ENCODE peak calls at places on chromosomes 5 and 9, in six cellular contexts. A, N, C, F, R and L are unnamed samples.

GRCh38 chr9:129237195-129237611 is 59.1 kb upstream of the IER5L start:
- DNase-seq in A (peak), R (peak), C (peak), F (no peak), N (peak), L (peak)

GRCh38 chr5:111389390-111390082 is 122.8 kb downstream of the STARD4 start:
- DNase-seq in R (peak), A (no peak), F (no peak), C (peak), N (no peak), L (peak)

GRCh38 chr9:20314981-20315380 is 307.3 kb downstream of the MLLT3 start:
- DNase-seq in A (no peak), R (no peak), C (no peak), F (no peak), N (no peak), L (no peak)

GRCh38 chr5:109688647-109688998 is 1.1 kb upstream of the MAN2A1 start:
- DNase-seq in C (no peak), N (no peak), F (no peak), A (peak), R (no peak), L (no peak)

GRCh38 chr5:144915452-144915851 is 744.8 kb downstream of the KCTD16 start:
- DNase-seq in N (no peak), F (no peak), R (no peak), A (no peak), C (no peak), L (no peak)

GRCh38 chr5:169018980-169019379 is 282.0 kb downstream of the SLIT3 start:
- DNase-seq in R (no peak), C (no peak), F (no peak), N (no peak), A (no peak), L (no peak)

GRCh38 chr5:167442922-167443321 is 848.5 kb upstream of the WWC1 start:
- DNase-seq in A (no peak), R (no peak), N (no peak), C (peak), F (no peak), L (no peak)

GRCh38 chr5:949815-950560 is 57.3 kb downstream of the TRIP13 start:
- DNase-seq in N (no peak), C (no peak), R (no peak), A (no peak), F (no peak), L (no peak)

GRCh38 chr5:88058625-88059024 is 210.0 kb downstream of the TMEM161B start:
- DNase-seq in R (no peak), C (no peak), F (no peak), N (no peak), A (no peak), L (no peak)

GRCh38 chr5:52997424-52997823 is 8.3 kb downstream of the ITGA2 start:
- DNase-seq in F (no peak), C (no peak), N (no peak), R (no peak), A (no peak), L (no peak)

GRCh38 chr5:118857700-118858099 is 130.6 kb downstream of the DTWD2 start:
- DNase-seq in R (peak), F (no peak), C (no peak), N (no peak), A (no peak), L (peak)

GRCh38 chr5:32512916-32513315 is 68.4 kb upstream of the ZFR start:
- DNase-seq in A (no peak), C (no peak), N (no peak), F (no peak), R (no peak), L (no peak)

GRCh38 chr5:98341711-98342042 is 431.8 kb upstream of the RGMB start:
- DNase-seq in A (no peak), N (no peak), F (no peak), R (peak), C (no peak), L (peak)

GRCh38 chr5:78221964-78222451 is 72.5 kb downstream of the AP3B1 start:
- DNase-seq in C (no peak), A (no peak), N (peak), F (no peak), R (peak), L (no peak)

GRCh38 chr5:111158105-111158744 is 66.0 kb upstream of the CAMK4 start:
- DNase-seq in R (peak), N (no peak), A (peak), C (no peak), F (peak), L (peak)

GRCh38 chr5:71455427-71456361 is at the start of gene BDP1:
- DNase-seq in C (peak), A (peak), F (peak), R (peak), N (peak), L (peak)

GRCh38 chr9:33233659-33234335 is 6.2 kb upstream of the SPINK4 start:
- DNase-seq in N (no peak), F (peak), C (peak), R (peak), A (no peak), L (peak)

GRCh38 chr9:16449331-16449730 is 421.1 kb downstream of the BNC2 start:
- DNase-seq in N (no peak), C (no peak), R (no peak), F (no peak), A (no peak), L (no peak)

GRCh38 chr5:99702565-99702964 is 773.8 kb upstream of the CHD1 start:
- DNase-seq in R (no peak), A (no peak), N (no peak), F (no peak), C (no peak), L (no peak)

DNA sequence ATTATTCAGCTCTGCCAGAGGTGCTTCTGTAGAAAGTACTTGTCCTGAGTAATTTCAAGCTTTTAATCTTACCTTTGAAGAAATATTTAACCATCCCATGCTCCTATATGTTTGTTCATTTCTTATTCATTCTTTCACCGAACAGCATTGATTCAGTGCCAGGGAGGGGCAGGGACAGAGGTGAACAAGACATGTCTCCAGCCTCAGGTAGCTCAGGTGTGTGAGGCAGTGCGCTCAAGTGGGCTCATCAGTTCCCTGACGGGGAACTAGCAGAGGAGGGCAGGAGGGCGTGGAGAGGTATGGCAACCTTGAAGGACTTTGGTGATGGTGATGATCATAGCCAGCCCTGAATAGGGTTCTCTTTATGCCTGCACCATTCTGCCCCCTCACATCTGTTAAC is 25.9 kb downstream of the ERGIC1 start:
- DNase-seq in C (no peak), A (no peak), R (no peak), N (no peak), F (no peak), L (no peak)
- H3K4me3 ChIP-seq in C (no peak), A (no peak), R (no peak), N (peak), F (peak), L (no peak)

GRCh38 chr9:35808433-35808832 is 3.6 kb downstream of the SPAG8 start:
- DNase-seq in R (no peak), N (no peak), A (no peak), F (no peak), C (no peak), L (no peak)

GRCh38 chr9:35800530-35800929 is 9.1 kb downstream of the NPR2 start:
- DNase-seq in R (no peak), F (no peak), C (no peak), A (no peak), N (no peak), L (no peak)

GRCh38 chr9:35811364-35812024 is 568 bp downstream of the SPAG8 start:
- DNase-seq in F (peak), R (peak), C (no peak), A (no peak), N (no peak), L (peak)

GRCh38 chr9:35801328-35802128 is 10.1 kb downstream of the NPR2 start:
- DNase-seq in C (no peak), R (no peak), A (peak), N (no peak), F (no peak), L (no peak)

DNA sequence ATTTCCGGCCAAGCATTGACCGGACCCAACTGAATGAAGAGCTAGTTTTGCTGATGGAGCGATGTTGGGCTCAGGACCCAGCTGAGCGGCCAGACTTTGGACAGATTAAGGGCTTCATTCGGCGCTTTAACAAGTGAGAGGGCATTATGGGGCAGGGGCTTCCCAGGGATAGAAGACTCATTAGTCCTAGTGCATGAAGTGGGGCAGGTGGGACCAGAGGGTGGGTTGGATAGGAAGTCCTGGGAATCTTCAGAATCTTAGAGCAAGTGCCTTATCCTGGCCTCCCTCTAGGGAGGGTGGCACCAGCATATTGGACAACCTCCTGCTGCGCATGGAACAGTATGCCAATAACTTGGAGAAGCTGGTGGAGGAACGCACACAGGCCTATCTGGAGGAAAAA is 6.0 kb downstream of the SPAG8 start:
- DNase-seq in A (no peak), C (no peak), N (no peak), R (no peak), F (no peak), L (no peak)
- H3K4me3 ChIP-seq in A (no peak), C (no peak), N (no peak), R (no peak), F (no peak), L (no peak)

GRCh38 chr9:89441655-89441970 is 56.3 kb downstream of the SEMA4D start:
- DNase-seq in C (no peak), N (no peak), R (no peak), F (no peak), A (no peak), L (no peak)

GRCh38 chr9:89440951-89441654 is 56.8 kb downstream of the SEMA4D start:
- DNase-seq in A (no peak), C (no peak), F (peak), R (no peak), N (no peak), L (no peak)

GRCh38 chr9:89442981-89443817 is 54.7 kb downstream of the SEMA4D start:
- DNase-seq in F (no peak), N (no peak), R (no peak), A (no peak), C (no peak), L (no peak)

GRCh38 chr9:89442016-89442415 is 55.9 kb downstream of the SEMA4D start:
- DNase-seq in F (no peak), A (no peak), C (no peak), R (no peak), N (no peak), L (no peak)

DNA sequence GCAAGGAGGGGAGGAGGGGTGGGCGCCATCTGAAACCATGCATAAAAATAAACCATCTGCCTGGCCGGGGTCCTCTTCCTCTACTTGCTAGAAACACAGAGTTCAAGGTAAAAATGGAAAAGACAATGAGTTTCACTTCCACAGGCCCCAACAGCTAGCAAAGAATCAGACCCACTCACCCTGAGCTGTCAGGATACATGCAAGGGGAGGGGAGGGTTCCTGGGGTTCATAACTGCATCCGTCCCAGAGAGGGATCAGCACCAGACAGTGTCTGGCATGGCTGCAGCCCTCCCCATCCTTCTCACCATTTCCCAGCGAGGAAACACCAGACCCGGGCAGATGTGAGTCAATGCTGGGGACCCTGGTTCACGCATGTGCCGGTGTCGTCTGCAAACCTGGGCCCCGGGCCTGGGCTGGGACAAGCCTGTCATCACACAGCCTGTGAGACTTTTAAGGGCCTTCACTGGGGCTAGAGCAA is 55.4 kb downstream of the SEMA4D start:
- DNase-seq in N (no peak), A (no peak), R (no peak), F (no peak), C (no peak), L (no peak)
- H3K4me3 ChIP-seq in N (peak), A (no peak), R (no peak), F (no peak), C (no peak), L (no peak)

DNA sequence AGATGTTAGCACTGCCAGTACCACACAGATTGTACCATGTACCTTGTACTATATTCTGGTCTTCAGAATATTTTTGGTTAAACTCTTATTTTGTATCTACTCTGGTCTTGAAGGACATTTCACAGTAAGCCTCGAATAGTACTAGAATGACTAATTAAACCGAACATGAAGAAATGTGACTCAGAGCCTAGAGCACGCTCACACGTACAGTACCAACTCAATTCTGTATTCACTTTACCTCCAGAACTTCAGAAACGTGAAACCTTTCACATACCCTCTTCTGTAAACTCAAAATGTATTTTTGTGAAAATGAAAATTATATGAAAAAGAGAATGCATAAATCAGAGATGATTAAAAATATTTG is 112.8 kb downstream of the MVB12B start:
- DNase-seq in C (peak), R (peak), A (no peak), F (no peak), N (no peak), L (peak)
- H3K4me3 ChIP-seq in C (no peak), R (no peak), A (no peak), F (no peak), N (no peak), L (no peak)

GRCh38 chr9:94563548-94563947 is 8.7 kb downstream of the PCAT7 start:
- DNase-seq in A (no peak), C (no peak), R (no peak), F (no peak), N (no peak), L (no peak)
- H3K4me3 ChIP-seq in A (no peak), C (no peak), R (no peak), F (no peak), N (no peak), L (no peak)

GRCh38 chr9:93098236-93098946 is 2.4 kb downstream of the CARD19 start:
- DNase-seq in A (no peak), C (peak), F (peak), N (peak), R (peak), L (peak)
- H3K4me3 ChIP-seq in A (no peak), C (peak), F (peak), N (peak), R (peak), L (peak)

GRCh38 chr9:130825051-130825651 is 9.9 kb upstream of the ABL1 start:
- DNase-seq in A (peak), R (peak), F (no peak), N (no peak), C (no peak), L (no peak)
- H3K4me3 ChIP-seq in A (no peak), R (no peak), F (no peak), N (no peak), C (no peak), L (peak)

GRCh38 chr5:142600092-142600491 is 85.8 kb downstream of the FGF1 start:
- DNase-seq in C (no peak), A (no peak), R (no peak), N (no peak), F (no peak), L (no peak)
- H3K4me3 ChIP-seq in C (no peak), A (no peak), R (no peak), N (no peak), F (no peak), L (no peak)

DNA sequence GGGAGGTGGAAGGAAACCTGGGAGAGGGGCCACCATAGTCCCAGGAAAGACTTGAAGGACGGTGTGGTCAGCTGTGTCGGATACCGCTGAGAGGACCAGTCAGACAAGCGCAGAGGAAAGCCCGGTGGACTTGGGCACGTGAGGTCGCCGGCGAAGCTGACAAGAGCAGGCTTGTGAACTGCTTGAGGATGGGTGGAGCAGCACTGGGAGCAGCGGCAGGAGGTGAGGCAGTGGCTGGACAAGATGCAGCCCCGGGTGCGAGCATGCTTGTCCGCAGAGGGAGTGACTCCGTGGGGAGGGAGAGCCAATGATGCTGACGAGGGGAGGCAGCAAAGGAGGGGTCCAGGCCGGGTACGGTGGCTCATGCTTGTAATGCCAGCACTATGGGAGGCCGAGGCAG is 18.3 kb upstream of the CD74 start:
- DNase-seq in F (no peak), C (no peak), R (no peak), N (peak), A (no peak), L (no peak)
- H3K4me3 ChIP-seq in F (no peak), C (no peak), R (no peak), N (no peak), A (no peak), L (no peak)